ENCODE peak calls at places on chromosome 19, in ten cellular contexts. U, G, F, A, S, Y, O, R, N and E are unnamed samples.

GRCh38 chr19:11197291-11198174 is at the start of gene KANK2:
- DNase-seq in N (peak), Y (peak), G (peak), R (peak), S (peak), U (peak), A (peak), O (peak), F (peak), E (peak)

GRCh38 chr19:7953060-7953459 is 9.6 kb upstream of the TIMM44 start:
- DNase-seq in Y (no peak), F (peak), U (no peak), G (no peak), R (no peak), A (no peak), N (no peak), S (no peak), O (no peak), E (no peak)

GRCh38 chr19:48614436-48615144 is at the start of gene FAM83E:
- DNase-seq in U (peak), O (no peak), R (no peak), S (peak), N (no peak), Y (peak), G (no peak), F (no peak), A (no peak), E (no peak)

GRCh38 chr19:44848036-44848804 is 2.1 kb downstream of the NECTIN2 start:
- DNase-seq in R (no peak), S (no peak), A (no peak), G (no peak), N (no peak), O (no peak), U (no peak), F (peak), Y (no peak), E (no peak)

GRCh38 chr19:6616011-6616410 is 25.1 kb upstream of the CD70 start:
- DNase-seq in Y (no peak), R (peak), G (no peak), O (no peak), U (no peak), A (no peak), N (no peak), F (no peak), S (no peak), E (no peak)

GRCh38 chr19:34837262-34837661 is 64.2 kb upstream of the ZNF599 start:
- DNase-seq in O (no peak), R (no peak), Y (no peak), A (no peak), S (no peak), G (no peak), U (no peak), N (no peak), F (peak), E (no peak)

GRCh38 chr19:21321996-21322395 is 7.2 kb downstream of the ZNF708 start:
- DNase-seq in Y (no peak), R (no peak), U (no peak), G (no peak), F (peak), A (no peak), S (no peak), O (no peak), N (no peak), E (no peak)

GRCh38 chr19:3656073-3656746 is 29.6 kb upstream of the CACTIN start:
- DNase-seq in O (no peak), F (peak), N (no peak), U (no peak), R (no peak), Y (no peak), G (no peak), S (no peak), A (no peak), E (no peak)

GRCh38 chr19:2691951-2692350 is 10.5 kb downstream of the GNG7 start:
- DNase-seq in U (no peak), O (no peak), Y (peak), F (no peak), S (no peak), N (no peak), A (no peak), G (no peak), R (no peak), E (no peak)

GRCh38 chr19:49579947-49580263 is 451 bp downstream of the NOSIP start:
- DNase-seq in R (no peak), F (no peak), O (no peak), S (no peak), U (no peak), N (no peak), G (no peak), A (no peak), Y (no peak), E (no peak)

GRCh38 chr19:4524808-4525562 is 6.7 kb upstream of the PLIN4 start:
- DNase-seq in U (peak), O (peak), N (peak), S (peak), R (peak), Y (peak), F (peak), A (peak), G (peak), E (peak)

GRCh38 chr19:38004505-38005223 is 97.7 kb downstream of the SIPA1L3 start:
- DNase-seq in O (no peak), R (peak), A (no peak), S (peak), N (peak), U (no peak), F (peak), G (no peak), Y (peak), E (peak)

GRCh38 chr19:558770-559439 is 13.5 kb upstream of the BSG start:
- DNase-seq in Y (no peak), N (no peak), O (no peak), G (no peak), U (no peak), A (no peak), R (no peak), F (peak), S (no peak), E (no peak)

GRCh38 chr19:34365463-34366401 is 736 bp downstream of the GPI start:
- DNase-seq in R (peak), Y (peak), G (no peak), S (peak), A (no peak), F (peak), O (no peak), N (no peak), U (no peak), E (no peak)

GRCh38 chr19:46442808-46443450 is 14.2 kb upstream of the PNMA8C start:
- DNase-seq in R (no peak), S (no peak), N (no peak), A (no peak), U (no peak), F (peak), O (no peak), G (no peak), Y (no peak), E (no peak)

GRCh38 chr19:55640577-55641375 is at the start of gene ZNF580:
- DNase-seq in R (peak), F (peak), Y (peak), A (no peak), U (peak), G (no peak), S (peak), N (peak), O (no peak), E (peak)

GRCh38 chr19:40750285-40751064 is at the start of gene ACTMAP:
- DNase-seq in R (peak), G (peak), A (peak), O (peak), U (peak), N (peak), S (peak), Y (peak), F (peak), E (peak)